ENCODE peak calls at places on chromosomes 16 and 17, in eight cellular contexts. K, P, G, V, W, X, A and H are unnamed samples.

GRCh38 chr17:28598389-28598788 is 436 bp downstream of the SPAG5 start:
- DNase-seq in P (no peak), A (no peak), K (no peak), W (no peak), G (no peak), X (no peak), V (peak), H (no peak)

GRCh38 chr17:15510361-15510760 is 42.9 kb upstream of the CDRT4 start:
- DNase-seq in X (no peak), A (no peak), V (peak), P (peak), K (peak), G (no peak), W (peak), H (no peak)

GRCh38 chr16:28925386-28926228 is 569 bp upstream of the RABEP2 start:
- DNase-seq in W (peak), K (peak), V (peak), P (peak), A (peak), G (no peak), X (peak), H (peak)

GRCh38 chr17:43169561-43170139 is 1.4 kb upstream of the NBR1 start:
- DNase-seq in X (no peak), G (no peak), A (peak), P (peak), V (no peak), K (peak), W (no peak), H (peak)

GRCh38 chr17:57986841-57987581 is 1.0 kb downstream of the VEZF1 start:
- DNase-seq in G (no peak), X (no peak), V (peak), P (peak), W (peak), K (peak), A (peak), H (no peak)

GRCh38 chr16:21599158-21599993 is at the start of gene METTL9:
- DNase-seq in V (peak), P (peak), K (peak), W (peak), X (peak), G (peak), A (peak), H (peak)

GRCh38 chr17:45775576-45776011 is 8.5 kb upstream of the CRHR1 start:
- DNase-seq in W (no peak), X (no peak), P (no peak), G (no peak), A (no peak), V (peak), K (peak), H (peak)

GRCh38 chr16:65547799-65548446 is 426.1 kb upstream of the CDH11 start:
- DNase-seq in A (no peak), K (peak), V (peak), W (peak), P (peak), G (no peak), X (no peak), H (no peak)

GRCh38 chr16:27748868-27749546 is 199.1 kb downstream of the KATNIP start:
- DNase-seq in K (peak), P (peak), A (no peak), G (no peak), V (peak), X (no peak), W (peak), H (peak)

GRCh38 chr17:67400193-67400592 is 23.1 kb downstream of the PITPNC1 start:
- DNase-seq in P (no peak), A (no peak), X (no peak), V (no peak), K (no peak), W (no peak), G (no peak), H (no peak)

GRCh38 chr16:65125322-65125721 is 3.5 kb upstream of the CDH11 start:
- DNase-seq in W (no peak), A (no peak), V (no peak), X (no peak), G (no peak), K (no peak), P (no peak), H (no peak)

GRCh38 chr17:78269893-78270490 is 38.6 kb downstream of the TMEM235 start:
- DNase-seq in P (no peak), X (no peak), G (no peak), K (no peak), A (no peak), W (no peak), V (no peak), H (no peak)

GRCh38 chr16:86496929-86497381 is 13.4 kb upstream of the FOXF1 start:
- DNase-seq in K (no peak), G (no peak), X (no peak), V (no peak), A (no peak), W (no peak), P (no peak), H (no peak)

GRCh38 chr16:85536411-85537330 is 76.5 kb upstream of the GSE1 start:
- DNase-seq in V (no peak), K (no peak), X (no peak), W (no peak), P (no peak), A (no peak), G (no peak), H (no peak)

GRCh38 chr17:33778505-33779398 is 476.3 kb upstream of the CCL2 start:
- DNase-seq in G (no peak), P (peak), X (peak), W (peak), K (peak), A (peak), V (peak), H (peak)

DNA sequence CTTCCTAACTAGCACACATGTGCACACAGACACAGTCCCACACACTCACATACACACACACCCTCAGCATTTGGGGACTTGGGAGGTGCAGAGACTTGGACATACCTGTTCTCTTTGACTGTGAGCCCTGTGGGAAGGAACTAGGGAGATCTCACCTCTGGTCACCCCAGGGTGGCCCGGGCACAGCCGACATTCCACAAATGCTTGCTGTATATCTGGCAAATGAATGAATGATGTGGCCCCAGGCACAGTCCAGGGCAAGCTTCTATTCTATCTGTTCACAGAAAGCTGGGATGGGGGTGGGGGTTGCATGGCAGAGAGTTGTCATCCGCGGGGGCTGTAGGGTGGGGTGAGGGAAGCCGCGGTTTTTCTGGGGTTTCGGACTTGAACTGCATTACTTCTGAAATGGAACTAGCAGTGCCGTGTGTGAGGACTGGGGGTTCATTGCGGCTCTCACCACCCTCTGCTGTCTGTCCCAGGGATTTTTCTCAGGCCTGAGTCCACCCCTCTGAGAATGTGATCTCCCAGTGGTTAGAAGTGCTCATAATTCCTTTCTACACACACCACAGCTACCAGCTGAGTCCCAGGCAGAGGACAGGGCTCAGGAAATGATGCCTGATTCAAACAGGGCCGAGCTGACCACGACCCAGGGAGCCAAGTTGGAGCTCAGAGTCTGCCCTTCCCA is 3.3 kb upstream of the RIPOR1 start:
- DNase-seq in V (peak), G (no peak), W (no peak), P (no peak), A (no peak), X (no peak), K (no peak), H (no peak)
- TF ChIP-seq CTCF in V (peak), G (no peak), W (peak), P (no peak), A (no peak), X (no peak), K (no peak), H (no peak)

GRCh38 chr16:81530296-81530721 is 85.7 kb downstream of the CMIP start:
- DNase-seq in W (no peak), K (no peak), P (no peak), X (no peak), V (peak), A (no peak), G (peak), H (no peak)

GRCh38 chr16:81527477-81528178 is 83.0 kb downstream of the CMIP start:
- DNase-seq in G (no peak), X (no peak), K (no peak), W (no peak), A (no peak), P (no peak), V (no peak), H (no peak)

GRCh38 chr16:81526199-81526598 is 81.6 kb downstream of the CMIP start:
- DNase-seq in G (no peak), V (peak), W (no peak), A (no peak), K (no peak), P (peak), X (no peak), H (no peak)

GRCh38 chr16:81526935-81527334 is 82.3 kb downstream of the CMIP start:
- DNase-seq in X (no peak), W (peak), K (peak), G (no peak), A (no peak), V (peak), P (peak), H (no peak)

DNA sequence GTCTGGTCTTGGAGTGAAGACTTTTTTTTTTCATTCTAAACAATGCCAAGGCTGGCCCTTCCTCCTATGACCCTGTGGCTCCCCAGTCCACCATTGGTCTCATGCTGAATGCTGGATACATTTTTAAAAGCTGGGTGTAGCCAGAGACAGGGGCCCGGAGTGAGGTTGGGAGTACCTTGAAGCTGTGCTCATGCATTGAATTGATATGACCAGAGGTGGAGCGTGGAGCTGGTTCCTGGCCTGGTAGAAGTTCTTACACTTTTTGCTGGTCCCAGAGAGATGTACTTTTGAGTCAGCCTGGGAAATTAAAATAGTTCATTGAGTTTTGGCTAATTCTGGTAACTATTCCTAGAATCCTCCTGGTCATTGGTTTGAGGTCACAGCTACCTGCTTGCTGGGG is 83.7 kb downstream of the CMIP start:
- DNase-seq in A (no peak), X (no peak), K (no peak), G (no peak), W (no peak), P (no peak), V (no peak), H (no peak)
- TF ChIP-seq CTCF in A (no peak), X (no peak), K (no peak), G (no peak), W (no peak), P (no peak), V (no peak), H (no peak)

GRCh38 chr17:44384281-44384822 is 5.1 kb downstream of the ITGA2B start:
- DNase-seq in A (no peak), K (no peak), X (no peak), G (no peak), V (no peak), W (no peak), P (no peak), H (no peak)

GRCh38 chr17:44384823-44385286 is 4.6 kb downstream of the ITGA2B start:
- DNase-seq in A (peak), P (peak), W (no peak), V (no peak), G (no peak), K (no peak), X (no peak), H (no peak)

GRCh38 chr17:44383861-44384260 is 5.6 kb downstream of the ITGA2B start:
- DNase-seq in K (no peak), V (no peak), X (no peak), A (no peak), P (no peak), W (no peak), G (no peak), H (no peak)

GRCh38 chr17:44386182-44386525 is 3.3 kb downstream of the ITGA2B start:
- DNase-seq in W (no peak), X (no peak), P (no peak), V (no peak), G (no peak), A (no peak), K (no peak), H (no peak)

DNA sequence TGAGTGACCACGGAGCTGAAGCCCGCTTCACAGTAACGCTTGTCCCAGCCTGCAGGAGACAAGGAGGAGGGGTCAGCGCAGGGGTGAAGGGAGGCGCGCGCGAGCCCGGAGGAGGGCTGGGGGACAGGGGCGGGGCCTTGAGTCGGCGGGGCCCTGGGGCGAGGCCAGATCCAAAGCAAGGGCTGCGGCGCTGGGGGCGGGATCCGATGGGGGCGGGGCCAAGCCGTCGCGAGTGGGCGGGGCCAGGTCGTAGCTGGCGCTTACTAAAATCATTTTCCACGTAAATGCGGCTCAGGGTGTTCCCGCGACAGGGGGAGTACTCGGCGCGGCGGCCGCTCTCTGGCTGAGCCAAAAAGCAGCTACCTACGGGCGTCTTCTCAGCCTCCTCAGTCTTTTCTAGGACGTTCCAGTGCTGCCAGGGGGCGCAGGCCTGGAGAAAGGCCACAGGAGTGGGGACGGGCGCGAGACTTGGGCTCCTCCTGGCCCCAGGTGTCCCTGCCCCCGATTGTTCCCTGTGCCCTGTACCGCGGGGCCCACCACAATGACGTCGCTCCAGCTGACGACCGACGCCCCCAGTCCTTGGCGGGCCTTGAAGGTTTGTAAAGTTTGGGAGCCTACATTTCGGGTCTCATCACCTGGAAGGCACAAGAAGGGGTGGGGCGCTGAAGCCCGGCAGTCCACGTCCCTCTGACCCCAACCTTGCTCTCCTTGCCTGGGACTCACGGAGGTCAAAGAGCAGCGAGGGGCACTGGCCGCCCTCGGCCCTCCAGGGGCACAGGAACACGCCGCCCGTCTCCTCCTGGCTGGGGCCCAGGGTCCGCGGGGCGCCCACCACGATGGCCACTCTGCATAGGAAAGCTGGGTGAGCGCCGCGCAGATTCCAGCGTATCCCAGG is 3.9 kb downstream of the ITGA2B start:
- DNase-seq in V (peak), G (peak), W (peak), X (no peak), P (peak), A (peak), K (peak), H (peak)
- TF ChIP-seq CTCF in V (no peak), G (no peak), W (peak), X (peak), P (no peak), A (no peak), K (peak), H (peak)

DNA sequence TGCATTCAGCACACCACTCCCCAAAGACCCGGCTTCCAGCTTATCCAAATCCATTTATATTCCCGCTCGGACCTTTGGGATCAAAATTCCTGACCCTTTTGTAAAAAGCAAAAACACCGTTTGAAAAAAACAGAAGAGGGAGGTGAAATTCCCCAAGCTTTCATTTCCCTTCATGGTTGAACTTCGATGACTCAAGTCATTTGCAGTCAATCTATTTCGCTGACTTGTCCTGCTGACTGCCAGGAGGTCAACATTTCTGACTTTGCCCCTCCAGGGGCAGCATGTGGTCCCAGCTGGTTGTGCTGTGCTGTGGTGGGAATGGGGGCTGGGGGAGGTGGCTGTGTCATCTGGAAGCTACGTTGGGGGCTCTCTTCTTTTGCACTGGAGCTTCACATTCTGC is 87.5 kb upstream of the IRX3 start:
- DNase-seq in X (no peak), G (no peak), W (peak), K (no peak), V (no peak), P (no peak), A (no peak), H (no peak)
- TF ChIP-seq CTCF in X (no peak), G (no peak), W (no peak), K (no peak), V (no peak), P (no peak), A (no peak), H (no peak)

DNA sequence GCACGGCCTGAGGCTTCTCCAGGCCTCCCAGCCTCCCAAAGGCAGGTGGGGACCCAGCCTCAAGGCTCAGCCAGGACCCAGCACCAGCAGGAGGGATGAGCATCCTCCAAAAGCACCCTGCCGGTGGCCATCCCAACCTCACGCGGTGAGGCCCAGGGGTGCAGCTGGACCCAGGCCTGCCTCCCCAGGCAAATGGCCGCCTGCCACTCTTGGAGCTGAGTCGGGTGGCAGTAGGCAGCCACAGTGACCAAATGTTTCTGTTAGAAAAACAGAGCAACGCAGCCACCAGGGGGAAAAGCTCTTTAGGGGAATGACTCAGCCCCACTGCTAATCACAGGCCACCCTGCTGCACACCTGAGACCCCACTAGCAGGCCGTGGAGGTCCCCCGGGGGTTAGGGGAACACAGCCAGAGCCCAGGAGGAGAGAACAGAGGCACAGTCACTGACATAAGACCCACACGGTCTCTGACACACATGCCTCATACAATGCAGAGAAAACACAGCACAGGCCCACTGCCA is 12.5 kb downstream of the BCAR1 start:
- DNase-seq in W (no peak), X (no peak), V (no peak), K (no peak), G (peak), A (no peak), P (peak), H (peak)
- TF ChIP-seq CTCF in W (peak), X (no peak), V (peak), K (peak), G (no peak), A (no peak), P (no peak), H (peak)

GRCh38 chr16:67942510-67943255 is 1.2 kb downstream of the LCAT start:
- DNase-seq in K (no peak), V (no peak), A (no peak), G (no peak), X (no peak), W (no peak), P (no peak), H (peak)

GRCh38 chr16:67945392-67945933 is 1.5 kb upstream of the LCAT start:
- DNase-seq in V (no peak), W (no peak), P (peak), X (no peak), A (no peak), G (no peak), K (no peak), H (no peak)

GRCh38 chr16:67944690-67945391 is 921 bp upstream of the LCAT start:
- DNase-seq in X (no peak), W (no peak), P (no peak), V (no peak), A (no peak), G (no peak), K (no peak), H (no peak)

GRCh38 chr16:67943256-67943618 is 683 bp downstream of the LCAT start:
- DNase-seq in P (no peak), W (no peak), V (no peak), A (no peak), K (no peak), G (no peak), X (no peak), H (no peak)

DNA sequence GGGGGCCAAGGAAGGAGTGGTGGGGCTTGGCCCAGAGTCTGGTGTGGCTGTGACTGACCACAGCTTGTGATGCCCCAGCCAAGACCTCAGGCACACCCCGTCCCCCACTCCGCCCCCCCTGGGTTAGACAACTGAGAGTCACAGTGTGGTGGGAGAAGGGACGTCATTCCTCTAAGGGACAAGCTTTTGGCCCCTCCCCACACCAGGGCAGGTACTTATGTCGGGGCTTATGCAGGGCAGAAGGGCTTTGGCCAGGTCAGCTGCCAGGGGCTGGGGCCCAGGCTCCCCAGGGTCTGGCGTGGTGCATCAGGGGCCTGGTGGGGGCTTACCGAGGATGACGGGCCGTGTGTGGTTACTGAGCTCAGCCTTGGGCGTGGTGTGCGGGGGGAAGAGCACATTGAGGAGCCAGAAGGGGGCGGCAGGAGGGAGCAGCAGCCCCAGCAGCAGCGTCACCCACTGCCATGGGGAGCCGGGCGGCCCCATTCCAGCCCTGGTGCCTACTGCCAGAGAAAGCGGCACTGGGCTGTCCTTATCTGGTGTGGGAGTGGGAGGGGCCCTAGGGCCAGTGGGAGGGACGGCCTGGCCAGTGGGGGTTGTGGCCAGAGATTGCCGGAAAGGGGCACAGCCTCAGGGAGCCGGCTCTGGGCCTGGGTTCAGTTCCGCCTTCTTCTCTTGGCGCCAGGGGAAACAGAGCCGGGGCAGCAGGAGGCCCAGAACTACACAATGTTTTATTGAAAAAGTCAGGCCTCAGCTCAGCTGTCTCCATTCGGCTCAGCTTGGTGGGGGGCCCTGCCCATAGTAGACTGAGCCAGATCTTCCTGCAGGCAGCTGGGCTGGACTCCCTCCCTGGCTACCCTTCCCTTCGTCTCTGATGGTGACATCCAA is at the start of gene LCAT:
- DNase-seq in X (no peak), K (peak), W (no peak), P (peak), V (no peak), A (no peak), G (peak), H (no peak)
- TF ChIP-seq CTCF in X (no peak), K (no peak), W (no peak), P (no peak), V (no peak), A (no peak), G (no peak), H (no peak)